ENCODE peak calls at places on chromosomes 11 and 22, in four cellular contexts. One of them, this sample, is unnamed.

GRCh38 chr22:35921777-35922176 is 106.8 kb downstream of the RBFOX2 start:
- DNase-seq in dermis blood vessel endothelial cell: peak; percentile 91
- DNase-seq in CD4-positive, alpha-beta T cell: no peak
- DNase-seq in heart left ventricle: peak; percentile 78
- DNase-seq in this sample: no peak

GRCh38 chr11:2379471-2380174 is 2.5 kb downstream of the CD81 start:
- DNase-seq in dermis blood vessel endothelial cell: no peak
- DNase-seq in CD4-positive, alpha-beta T cell: no peak
- DNase-seq in heart left ventricle: peak; percentile 17
- DNase-seq in this sample: no peak

GRCh38 chr11:2932850-2933251 is 3.6 kb upstream of the PHLDA2 start:
- DNase-seq in dermis blood vessel endothelial cell: peak; percentile 40
- DNase-seq in CD4-positive, alpha-beta T cell: no peak
- DNase-seq in heart left ventricle: no peak
- DNase-seq in this sample: peak; percentile 77

GRCh38 chr11:11396290-11397042 is 43.4 kb upstream of the CSNK2A3 start:
- DNase-seq in dermis blood vessel endothelial cell: peak; percentile 37
- DNase-seq in CD4-positive, alpha-beta T cell: no peak
- DNase-seq in heart left ventricle: no peak
- DNase-seq in this sample: no peak

GRCh38 chr11:72685560-72686480 is 11.6 kb upstream of the PDE2A start:
- DNase-seq in dermis blood vessel endothelial cell: no peak
- DNase-seq in CD4-positive, alpha-beta T cell: no peak
- DNase-seq in heart left ventricle: no peak
- DNase-seq in this sample: no peak

GRCh38 chr11:111878385-111878765 is 590 bp downstream of the FDXACB1 start:
- DNase-seq in dermis blood vessel endothelial cell: peak; percentile 29
- DNase-seq in CD4-positive, alpha-beta T cell: no peak
- DNase-seq in heart left ventricle: no peak
- DNase-seq in this sample: no peak

GRCh38 chr11:134048028-134048427 is 20.8 kb upstream of the JAM3 start:
- DNase-seq in dermis blood vessel endothelial cell: no peak
- DNase-seq in CD4-positive, alpha-beta T cell: no peak
- DNase-seq in heart left ventricle: no peak
- DNase-seq in this sample: peak; percentile 21

GRCh38 chr22:38696606-38697005 is 4.1 kb downstream of the JOSD1 start:
- DNase-seq in dermis blood vessel endothelial cell: peak; percentile 92
- DNase-seq in CD4-positive, alpha-beta T cell: peak; percentile 24
- DNase-seq in heart left ventricle: no peak
- DNase-seq in this sample: no peak

GRCh38 chr22:29257751-29258181 is 10.0 kb downstream of the RHBDD3 start:
- DNase-seq in dermis blood vessel endothelial cell: no peak
- DNase-seq in CD4-positive, alpha-beta T cell: no peak
- DNase-seq in heart left ventricle: no peak
- DNase-seq in this sample: no peak

GRCh38 chr11:14132312-14132711 is 169.8 kb downstream of the SPON1 start:
- DNase-seq in dermis blood vessel endothelial cell: no peak
- DNase-seq in CD4-positive, alpha-beta T cell: no peak
- DNase-seq in heart left ventricle: no peak
- DNase-seq in this sample: no peak

GRCh38 chr11:122843281-122844150 is 5.2 kb downstream of the CRTAM start:
- DNase-seq in dermis blood vessel endothelial cell: no peak
- DNase-seq in CD4-positive, alpha-beta T cell: peak; percentile 13
- DNase-seq in heart left ventricle: no peak
- DNase-seq in this sample: no peak

GRCh38 chr11:124761301-124762021 is 629 bp downstream of the ESAM start:
- DNase-seq in dermis blood vessel endothelial cell: peak; percentile 71
- DNase-seq in CD4-positive, alpha-beta T cell: no peak
- DNase-seq in heart left ventricle: peak; percentile 75
- DNase-seq in this sample: no peak

GRCh38 chr22:29690481-29690880 is 29.3 kb upstream of the CABP7 start:
- DNase-seq in dermis blood vessel endothelial cell: no peak
- DNase-seq in CD4-positive, alpha-beta T cell: no peak
- DNase-seq in heart left ventricle: no peak
- DNase-seq in this sample: no peak

GRCh38 chr11:108117746-108118371 is 3.5 kb upstream of the ACAT1 start:
- DNase-seq in dermis blood vessel endothelial cell: peak; percentile 77
- DNase-seq in CD4-positive, alpha-beta T cell: no peak
- DNase-seq in heart left ventricle: no peak
- DNase-seq in this sample: no peak

GRCh38 chr22:37749831-37750595 is 53.2 kb downstream of the TRIOBP start:
- DNase-seq in dermis blood vessel endothelial cell: peak; percentile 62
- DNase-seq in CD4-positive, alpha-beta T cell: no peak
- DNase-seq in heart left ventricle: peak; percentile 57
- DNase-seq in this sample: peak; percentile 53

GRCh38 chr22:27804683-27805297 is 3.2 kb upstream of the MN1 start:
- DNase-seq in dermis blood vessel endothelial cell: peak; percentile 85
- DNase-seq in CD4-positive, alpha-beta T cell: peak; percentile 37
- DNase-seq in heart left ventricle: peak; percentile 71
- DNase-seq in this sample: peak; percentile 79

GRCh38 chr11:130512662-130513061 is 64.2 kb downstream of the ADAMTS15 start:
- DNase-seq in dermis blood vessel endothelial cell: no peak
- DNase-seq in CD4-positive, alpha-beta T cell: no peak
- DNase-seq in heart left ventricle: no peak
- DNase-seq in this sample: no peak

GRCh38 chr11:5288912-5289525 is 12.7 kb downstream of the OR51B4 start:
- DNase-seq in dermis blood vessel endothelial cell: no peak
- DNase-seq in CD4-positive, alpha-beta T cell: no peak
- DNase-seq in heart left ventricle: no peak
- DNase-seq in this sample: no peak

GRCh38 chr11:87675993-87676392 is 499.2 kb downstream of the RAB38 start:
- DNase-seq in dermis blood vessel endothelial cell: no peak
- DNase-seq in CD4-positive, alpha-beta T cell: no peak
- DNase-seq in heart left ventricle: no peak
- DNase-seq in this sample: no peak

GRCh38 chr11:129291556-129291955 is 84.1 kb upstream of the BARX2 start:
- DNase-seq in dermis blood vessel endothelial cell: no peak
- DNase-seq in CD4-positive, alpha-beta T cell: no peak
- DNase-seq in heart left ventricle: no peak
- DNase-seq in this sample: no peak

GRCh38 chr11:72203163-72203562 is 11.2 kb downstream of the FOLR1 start:
- DNase-seq in dermis blood vessel endothelial cell: no peak
- DNase-seq in CD4-positive, alpha-beta T cell: no peak
- DNase-seq in heart left ventricle: no peak
- DNase-seq in this sample: no peak

GRCh38 chr11:10109836-10110235 is 184.2 kb downstream of the SBF2 start:
- DNase-seq in dermis blood vessel endothelial cell: no peak
- DNase-seq in CD4-positive, alpha-beta T cell: no peak
- DNase-seq in heart left ventricle: no peak
- DNase-seq in this sample: no peak

GRCh38 chr11:104339383-104339831 is 175.5 kb upstream of the PDGFD start:
- DNase-seq in dermis blood vessel endothelial cell: no peak
- DNase-seq in CD4-positive, alpha-beta T cell: no peak
- DNase-seq in heart left ventricle: no peak
- DNase-seq in this sample: no peak

GRCh38 chr11:64124147-64124546 is 41.8 kb downstream of the MACROD1 start:
- DNase-seq in dermis blood vessel endothelial cell: no peak
- DNase-seq in CD4-positive, alpha-beta T cell: no peak
- DNase-seq in heart left ventricle: no peak
- DNase-seq in this sample: no peak

GRCh38 chr11:20536784-20537183 is 62.6 kb upstream of the SLC6A5 start:
- DNase-seq in dermis blood vessel endothelial cell: no peak
- DNase-seq in CD4-positive, alpha-beta T cell: no peak
- DNase-seq in heart left ventricle: no peak
- DNase-seq in this sample: no peak

GRCh38 chr11:104098555-104098954 is 62.1 kb downstream of the DDI1 start:
- DNase-seq in dermis blood vessel endothelial cell: no peak
- DNase-seq in CD4-positive, alpha-beta T cell: no peak
- DNase-seq in heart left ventricle: no peak
- DNase-seq in this sample: no peak

GRCh38 chr11:110430267-110431211 is 791 bp downstream of the FDX1 start:
- DNase-seq in dermis blood vessel endothelial cell: peak; percentile 51
- DNase-seq in CD4-positive, alpha-beta T cell: no peak
- DNase-seq in heart left ventricle: peak; percentile 7
- DNase-seq in this sample: peak; percentile 65

GRCh38 chr22:49951001-49951677 is 9.4 kb upstream of the PIM3 start:
- DNase-seq in dermis blood vessel endothelial cell: no peak
- DNase-seq in CD4-positive, alpha-beta T cell: no peak
- DNase-seq in heart left ventricle: no peak
- DNase-seq in this sample: no peak

GRCh38 chr11:57819272-57819979 is 57.8 kb downstream of the CTNND1 start:
- DNase-seq in dermis blood vessel endothelial cell: no peak
- DNase-seq in CD4-positive, alpha-beta T cell: no peak
- DNase-seq in heart left ventricle: no peak
- DNase-seq in this sample: no peak

GRCh38 chr11:128161994-128162393 is 425.4 kb downstream of the ETS1 start:
- DNase-seq in dermis blood vessel endothelial cell: no peak
- DNase-seq in CD4-positive, alpha-beta T cell: no peak
- DNase-seq in heart left ventricle: no peak
- DNase-seq in this sample: no peak

GRCh38 chr11:33545941-33546340 is 154.7 kb downstream of the C11orf91 start:
- DNase-seq in dermis blood vessel endothelial cell: peak; percentile 30
- DNase-seq in CD4-positive, alpha-beta T cell: no peak
- DNase-seq in heart left ventricle: no peak
- DNase-seq in this sample: no peak

GRCh38 chr11:44243633-44244343 is 66.2 kb downstream of the ALX4 start:
- DNase-seq in dermis blood vessel endothelial cell: peak; percentile 37
- DNase-seq in CD4-positive, alpha-beta T cell: no peak
- DNase-seq in heart left ventricle: no peak
- DNase-seq in this sample: no peak

This sample was measured in aorta.